ENCODE peak calls at places on chromosomes 13 and 19, in four cellular contexts. D is H9, W is IMR-90, M is H1. F is an unnamed sample.

GRCh38 chr19:43465468-43466120 is at the start of gene LYPD3:
- DNase-seq in D (peak; percentile 84), W (peak; percentile 31), M (no peak), F (peak; percentile 70)

GRCh38 chr13:98976338-98976737 is 1.5 kb downstream of the DOCK9 start:
- DNase-seq in D (no peak), W (peak; percentile 53), M (no peak), F (no peak)

GRCh38 chr19:45322311-45322710 is 364 bp downstream of the CKM start:
- DNase-seq in D (no peak), W (no peak), M (no peak), F (peak; percentile 78)

GRCh38 chr13:35475960-35476943 is at the start of gene MAB21L1:
- DNase-seq in D (no peak), W (peak; percentile 19), M (no peak), F (peak; percentile 59)

GRCh38 chr13:92989301-92989700 is 237.3 kb upstream of the GPC6 start:
- DNase-seq in D (no peak), W (no peak), M (no peak), F (peak; percentile 30)

GRCh38 chr19:49151339-49152217 is 3.6 kb downstream of the HRC start:
- DNase-seq in D (peak; percentile 99), W (peak; percentile 11), M (peak; percentile 95), F (peak; percentile 97)

GRCh38 chr19:16650821-16651220 is 9.1 kb downstream of the SMIM7 start:
- DNase-seq in D (no peak), W (no peak), M (no peak), F (no peak)

GRCh38 chr19:4700573-4700970 is 23.1 kb downstream of the DPP9 start:
- DNase-seq in D (no peak), W (no peak), M (no peak), F (peak; percentile 10)

GRCh38 chr13:100625447-100625846 is 36.9 kb upstream of the GGACT start:
- DNase-seq in D (no peak), W (no peak), M (no peak), F (no peak)

GRCh38 chr19:2507109-2507508 is 31.2 kb downstream of the GADD45B start:
- DNase-seq in D (no peak), W (peak; percentile 89), M (no peak), F (no peak)

GRCh38 chr19:17848598-17849292 is 963 bp upstream of the JAK3 start:
- DNase-seq in D (no peak), W (no peak), M (no peak), F (no peak)

GRCh38 chr19:46225558-46226004 is 4.0 kb upstream of the IGFL1 start:
- DNase-seq in D (no peak), W (peak; percentile 2), M (no peak), F (no peak)

GRCh38 chr19:15159251-15159650 is 41.5 kb downstream of the NOTCH3 start:
- DNase-seq in D (no peak), W (peak; percentile 33), M (no peak), F (peak; percentile 74)

GRCh38 chr19:4584670-4585460 is 25.4 kb upstream of the SEMA6B start:
- DNase-seq in D (no peak), W (no peak), M (no peak), F (peak; percentile 50)

GRCh38 chr19:13978306-13978705 is 26.0 kb downstream of the DCAF15 start:
- DNase-seq in D (peak; percentile 99), W (no peak), M (peak; percentile 94), F (peak; percentile 98)

GRCh38 chr13:66558511-66558910 is 671.6 kb downstream of the PCDH9 start:
- DNase-seq in D (no peak), W (peak; percentile 30), M (no peak), F (peak; percentile 16)

GRCh38 chr13:109160357-109160756 is 530.9 kb downstream of the MYO16 start:
- DNase-seq in D (no peak), W (no peak), M (no peak), F (no peak)

GRCh38 chr13:112510002-112510780 is 77.8 kb downstream of the TUBGCP3 start:
- DNase-seq in D (peak; percentile 80), W (peak; percentile 71), M (peak; percentile 53), F (peak; percentile 94)

DNA sequence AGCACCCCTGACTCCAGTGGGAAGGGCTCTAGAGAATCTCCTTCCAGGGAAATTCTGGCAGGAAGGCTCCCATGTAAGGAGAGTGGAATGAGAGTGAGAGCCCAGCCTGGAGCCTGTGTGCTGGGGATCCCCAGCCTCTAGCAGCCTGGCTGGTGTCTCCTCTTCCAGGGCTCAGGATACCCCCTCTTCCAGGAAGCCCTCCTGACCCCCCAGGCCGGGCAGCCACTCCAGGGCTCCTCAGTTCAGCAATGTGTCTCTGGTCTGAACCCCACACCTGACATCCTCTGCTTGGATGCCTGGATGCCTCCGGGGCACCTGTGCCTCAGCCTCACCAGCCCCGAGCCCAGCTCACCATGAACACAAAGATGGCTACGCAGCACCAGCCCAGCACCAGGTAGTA is 3.0 kb downstream of the C19orf33 start:
- DNase-seq in D (no peak), W (no peak), M (no peak), F (no peak)
- H4K5ac ChIP-seq in D (no peak overlapping the region), W (no peak overlapping the region), M (no peak overlapping the region), F (no peak overlapping the region)

DNA sequence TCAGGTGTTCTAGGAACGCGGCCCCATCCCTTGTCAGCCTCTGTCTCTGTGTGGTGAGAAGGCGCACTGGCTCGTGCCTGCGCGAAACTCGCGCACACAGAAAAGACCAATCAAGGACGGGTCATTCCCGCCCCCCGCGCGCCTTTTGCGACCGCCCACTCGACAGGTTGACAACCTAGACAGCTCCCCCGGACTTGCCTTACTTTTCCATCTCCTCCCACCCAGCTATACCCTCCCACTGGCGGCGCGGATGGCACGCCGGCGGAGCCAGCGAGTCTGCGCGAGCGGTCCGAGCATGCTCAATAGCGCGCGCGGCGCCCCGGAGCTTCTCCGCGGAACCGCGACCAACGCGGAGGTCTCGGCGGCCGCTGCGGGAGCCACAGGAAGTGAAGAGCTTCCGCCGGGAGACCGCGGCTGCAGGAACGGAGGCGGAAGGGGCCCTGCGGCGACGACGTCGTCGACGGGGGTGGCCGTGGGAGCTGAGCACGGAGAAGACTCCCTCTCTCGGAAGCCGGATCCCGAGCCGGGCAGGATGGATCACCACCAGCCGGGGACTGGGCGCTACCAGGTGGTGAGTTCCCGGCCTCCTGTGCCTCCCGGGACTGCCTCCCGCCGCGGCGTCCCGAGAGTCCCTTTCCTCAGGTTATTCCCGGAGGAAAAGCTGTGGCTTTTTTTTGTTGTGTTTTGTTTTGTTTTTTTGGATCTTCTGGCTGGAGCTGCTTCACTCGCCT is at the start of gene NDFIP2:
- DNase-seq in D (peak; percentile 84), W (peak; percentile 80), M (peak; percentile 25), F (peak; percentile 86)
- H2BK120ac ChIP-seq in D (no peak within 1 kb of the TSS), W (peak within 1 kb of the TSS; percentile 72), M (no peak within 1 kb of the TSS), F (no peak within 1 kb of the TSS)

DNA sequence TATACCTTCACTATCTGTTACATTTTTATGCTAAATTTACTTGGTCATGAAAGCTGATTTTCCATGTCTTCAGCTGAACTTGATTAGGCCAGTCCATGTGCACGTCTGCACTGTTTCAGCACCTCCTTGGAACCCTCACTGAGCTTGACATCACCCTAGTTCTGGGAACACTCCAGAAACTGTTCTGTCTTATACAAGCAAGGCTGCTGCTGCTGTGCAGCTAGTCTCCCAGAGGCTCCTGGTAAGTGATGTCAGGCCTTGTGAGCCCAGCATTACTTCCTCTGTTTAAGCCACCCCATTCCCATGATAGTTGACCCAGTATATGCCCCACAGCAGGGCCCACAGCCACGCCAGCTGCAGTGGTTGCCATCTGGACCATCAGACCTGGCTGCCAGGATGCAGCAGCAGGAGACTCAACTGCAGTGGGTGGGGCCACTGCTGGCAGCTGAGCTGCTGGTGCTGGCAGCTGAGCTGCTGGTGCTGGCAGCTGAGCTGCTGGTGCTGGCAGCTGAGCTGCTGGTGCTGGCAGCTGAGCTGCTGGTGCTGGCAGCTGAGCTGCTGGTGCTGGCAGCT is 90.5 kb upstream of the AKAP11 start:
- DNase-seq in D (no peak), W (no peak), M (no peak), F (no peak)
- H4K8ac ChIP-seq in D (no peak overlapping the region), W (no peak overlapping the region), M (no peak overlapping the region), F (no peak overlapping the region)

GRCh38 chr13:26867451-26868067 is 107.0 kb upstream of the GPR12 start:
- DNase-seq in D (no peak), W (peak; percentile 14), M (no peak), F (peak; percentile 12)

GRCh38 chr13:26872444-26873173 is 112.0 kb upstream of the GPR12 start:
- DNase-seq in D (peak; percentile 81), W (peak; percentile 31), M (peak; percentile 43), F (peak; percentile 70)

GRCh38 chr13:26878465-26878864 is 117.9 kb upstream of the GPR12 start:
- DNase-seq in D (no peak), W (no peak), M (no peak), F (no peak)

GRCh38 chr13:26873174-26873698 is 112.7 kb upstream of the GPR12 start:
- DNase-seq in D (peak; percentile 44), W (no peak), M (no peak), F (no peak)
- H4K5ac ChIP-seq in D (no peak overlapping the region), W (no peak overlapping the region), M (no peak overlapping the region), F (no peak overlapping the region)

GRCh38 chr13:74329978-74330377 is 195.8 kb upstream of the KLF12 start:
- DNase-seq in D (no peak), W (no peak), M (no peak), F (no peak)
- H2BK120ac ChIP-seq in D (no peak overlapping the region), W (no peak overlapping the region), M (no peak overlapping the region), F (no peak overlapping the region)